ENCODE peak calls at places on chromosome 14, in four cellular contexts. H, X, G and M are unnamed samples.

GRCh38 chr14:59305836-59306555 is 117.5 kb downstream of the DAAM1 start:
- DNase-seq in G (no peak), H (no peak), X (no peak), M (no peak)

GRCh38 chr14:49972199-49972671 is 79.4 kb downstream of the ARF6 start:
- DNase-seq in G (no peak), H (no peak), X (no peak), M (no peak)

GRCh38 chr14:74478996-74479635 is 14.0 kb downstream of the NPC2 start:
- DNase-seq in X (no peak), G (no peak), H (no peak), M (peak; percentile 35)

GRCh38 chr14:104393199-104393897 is 186.2 kb upstream of the C14orf180 start:
- DNase-seq in X (peak; percentile 1), G (no peak), H (no peak), M (no peak)

GRCh38 chr14:88556581-88556980 is 1.8 kb upstream of the PTPN21 start:
- DNase-seq in X (no peak), G (no peak), H (no peak), M (no peak)

GRCh38 chr14:89214221-89214965 is 202.6 kb downstream of the FOXN3 start:
- DNase-seq in H (peak; percentile 91), X (no peak), G (no peak), M (no peak)

GRCh38 chr14:23478109-23478698 is 8.7 kb downstream of the NGDN start:
- DNase-seq in X (peak; percentile 71), G (peak; percentile 27), H (peak; percentile 52), M (peak; percentile 63)

GRCh38 chr14:100173353-100173752 is 13.9 kb upstream of the DEGS2 start:
- DNase-seq in X (no peak), G (no peak), H (no peak), M (no peak)

GRCh38 chr14:104307627-104308401 is 169.4 kb downstream of the KIF26A start:
- DNase-seq in H (no peak), G (no peak), X (no peak), M (no peak)

GRCh38 chr14:79570648-79571047 is 640.7 kb downstream of the DIO2 start:
- DNase-seq in H (no peak), G (no peak), X (no peak), M (no peak)

GRCh38 chr14:36750244-36750643 is 88.6 kb downstream of the PAX9 start:
- DNase-seq in H (no peak), G (no peak), X (no peak), M (no peak)

GRCh38 chr14:23665302-23666016 is 29.3 kb downstream of the DHRS2 start:
- DNase-seq in H (no peak), X (no peak), G (no peak), M (no peak)

GRCh38 chr14:89249296-89249565 is 167.8 kb downstream of the FOXN3 start:
- DNase-seq in G (no peak), H (no peak), X (no peak), M (no peak)

GRCh38 chr14:30267141-30267540 is 291.8 kb upstream of the G2E3 start:
- DNase-seq in X (no peak), G (no peak), H (no peak), M (no peak)

GRCh38 chr14:36067428-36068187 is 108.9 kb downstream of the PTCSC3 start:
- DNase-seq in X (no peak), G (no peak), H (no peak), M (no peak)

GRCh38 chr14:64891839-64892375 is 12.2 kb upstream of the SPTB start:
- DNase-seq in X (peak; percentile 33), H (no peak), G (no peak), M (peak; percentile 23)

GRCh38 chr14:61254803-61255526 is 26.2 kb downstream of the TMEM30B start:
- DNase-seq in H (no peak), G (no peak), X (no peak), M (peak; percentile 25)

GRCh38 chr14:75995372-75996041 is 9.9 kb downstream of the IFT43 start:
- DNase-seq in H (no peak), X (no peak), G (no peak), M (no peak)

GRCh38 chr14:37330910-37331309 is 133.2 kb downstream of the MIPOL1 start:
- DNase-seq in G (no peak), X (no peak), H (no peak), M (no peak)

GRCh38 chr14:81336009-81336408 is 64.1 kb downstream of the STON2 start:
- DNase-seq in G (no peak), H (no peak), X (no peak), M (no peak)

GRCh38 chr14:34461334-34462131 is 507 bp downstream of the SPTSSA start:
- DNase-seq in G (peak; percentile 29), H (peak; percentile 61), X (peak; percentile 43), M (peak; percentile 61)

GRCh38 chr14:31527546-31527945 is 33.7 kb upstream of the NUBPL start:
- DNase-seq in X (no peak), H (no peak), G (no peak), M (no peak)

GRCh38 chr14:49586673-49587460 is 687 bp upstream of the RPS29 start:
- DNase-seq in H (no peak), G (no peak), X (peak; percentile 73), M (peak; percentile 30)

GRCh38 chr14:69259176-69259530 is 805 bp upstream of the GALNT16 start:
- DNase-seq in X (no peak), G (no peak), H (no peak), M (no peak)

GRCh38 chr14:69260979-69261605 is 1.1 kb downstream of the GALNT16 start:
- DNase-seq in X (no peak), G (peak; percentile 59), H (no peak), M (peak; percentile 62)

GRCh38 chr14:69260246-69260978 is 454 bp downstream of the GALNT16 start:
- DNase-seq in X (no peak), G (peak; percentile 49), H (no peak), M (peak; percentile 66)

GRCh38 chr14:69261761-69262331 is 1.9 kb downstream of the GALNT16 start:
- DNase-seq in H (no peak), X (no peak), G (no peak), M (peak; percentile 23)

GRCh38 chr14:69259531-69260245 is at the start of gene GALNT16:
- DNase-seq in G (peak; percentile 71), X (no peak), H (no peak), M (peak; percentile 75)
- TF ChIP-seq CTCF in G (peak; percentile 63), X (no peak), H (no peak), M (peak; percentile 40)

GRCh38 chr14:69288001-69288771 is 28.2 kb downstream of the GALNT16 start:
- DNase-seq in G (no peak), X (no peak), H (no peak), M (peak; percentile 23)
- TF ChIP-seq CTCF in G (peak; percentile 37), X (no peak), H (peak; percentile 32), M (peak; percentile 34)

GRCh38 chr14:86038401-86038985 is 508.5 kb downstream of the FLRT2 start:
- DNase-seq in X (peak; percentile 62), G (peak; percentile 33), H (peak; percentile 47), M (peak; percentile 60)

GRCh38 chr14:86035882-86036281 is 505.9 kb downstream of the FLRT2 start:
- DNase-seq in G (no peak), X (no peak), H (no peak), M (peak; percentile 18)
- TF ChIP-seq CTCF in G (peak; percentile 50), X (no peak), H (peak; percentile 37), M (peak; percentile 47)

DNA sequence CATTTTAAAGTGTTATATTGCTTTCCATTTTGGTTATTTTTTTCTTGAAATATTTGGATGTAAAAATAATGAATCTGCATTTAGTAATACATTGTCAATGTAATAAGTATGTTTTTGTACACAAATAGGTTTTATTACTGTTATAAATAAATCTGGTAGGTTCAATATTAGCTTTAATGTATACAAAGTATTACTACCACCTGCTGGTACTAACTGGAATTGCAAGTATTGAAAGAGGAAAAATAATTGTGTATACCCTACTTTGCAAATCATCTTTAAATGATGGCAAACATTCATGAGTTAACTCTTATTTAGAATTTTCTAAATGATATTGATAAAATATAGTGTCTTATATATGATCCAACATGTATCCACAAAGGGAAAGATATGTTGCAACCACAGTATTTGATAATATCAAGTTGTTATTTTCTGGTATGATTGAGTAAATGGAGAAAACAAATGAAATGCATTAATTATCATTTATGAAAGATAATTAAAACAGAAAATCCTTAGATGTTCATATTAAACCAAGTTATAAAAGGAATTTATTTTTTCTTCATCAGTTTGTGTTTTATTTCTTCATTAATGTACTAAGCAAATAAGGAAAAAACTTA is 3.2 kb downstream of the OR4K2 start:
- DNase-seq in G (no peak), H (no peak), X (no peak), M (no peak)
- TF ChIP-seq CTCF in G (peak; percentile 53), H (peak; percentile 60), X (peak; percentile 84), M (peak; percentile 52)

DNA sequence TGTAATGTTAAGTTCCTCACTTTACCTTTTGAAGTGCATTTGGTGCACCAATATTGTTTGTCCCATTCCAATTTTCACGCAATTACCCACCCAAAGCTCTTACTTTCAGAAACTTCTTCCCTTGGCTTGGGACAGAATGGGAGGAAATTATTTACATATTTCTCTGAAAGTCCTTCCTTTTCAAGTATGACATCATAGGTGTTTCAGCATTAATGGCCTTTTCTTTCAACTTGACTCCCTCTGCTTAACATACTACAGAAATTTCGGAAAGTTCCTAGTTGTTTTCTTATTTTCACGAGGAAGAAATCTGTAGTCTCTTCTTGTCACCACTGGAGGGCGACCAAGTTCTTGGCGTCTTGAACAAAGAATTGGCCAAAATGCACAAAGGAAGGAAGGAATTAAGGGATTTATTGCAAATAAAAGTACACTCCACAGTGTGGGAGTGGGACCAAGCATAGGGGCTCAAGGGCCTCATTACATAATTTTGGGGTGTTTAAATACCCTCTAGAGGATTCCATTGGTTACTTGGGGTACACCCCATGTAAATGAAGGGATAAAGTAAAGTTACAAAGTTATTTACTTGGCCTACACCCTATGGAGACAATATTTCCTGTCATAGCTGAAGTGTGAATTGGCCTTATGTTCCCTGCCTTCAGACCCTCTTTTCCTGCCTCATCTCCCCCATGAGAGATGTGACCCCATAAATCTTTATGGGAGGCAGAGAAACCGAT is 70.5 kb downstream of the RPL10L start:
- DNase-seq in X (peak; percentile 13), H (no peak), G (no peak), M (peak; percentile 39)
- TF ChIP-seq CTCF in X (peak; percentile 74), H (peak; percentile 51), G (peak; percentile 72), M (peak; percentile 65)

GRCh38 chr14:28751467-28752058 is 15.0 kb upstream of the FOXG1 start:
- DNase-seq in H (no peak), G (peak; percentile 32), X (peak; percentile 32), M (peak; percentile 62)

GRCh38 chr14:28756896-28757570 is 9.6 kb upstream of the FOXG1 start:
- DNase-seq in H (no peak), X (no peak), G (no peak), M (peak; percentile 53)

GRCh38 chr14:28755198-28755794 is 11.3 kb upstream of the FOXG1 start:
- DNase-seq in H (no peak), G (no peak), X (no peak), M (no peak)

GRCh38 chr14:28755930-28756895 is 10.4 kb upstream of the FOXG1 start:
- DNase-seq in H (no peak), G (no peak), X (no peak), M (no peak)

GRCh38 chr14:28754209-28754985 is 12.2 kb upstream of the FOXG1 start:
- DNase-seq in H (no peak), G (no peak), X (peak; percentile 28), M (peak; percentile 51)
- TF ChIP-seq CTCF in H (peak; percentile 66), G (peak; percentile 90), X (peak; percentile 76), M (peak; percentile 68)